ENCODE peak calls at places on chromosomes 1 and 21, in seven cellular contexts. One of them, this sample, is unnamed.

GRCh38 chr1:37995773-37996379 is 6.1 kb upstream of the SF3A3 start:
- DNase-seq in uterus: peak; percentile 95
- DNase-seq in kidney: peak; percentile 95
- DNase-seq in tibial nerve: peak; percentile 73
- DNase-seq in stomach: peak; percentile 51
- DNase-seq in fibroblast of lung: peak; percentile 96
- DNase-seq in fibroblast of the aortic adventitia: peak; percentile 93
- DNase-seq in this sample: no peak

GRCh38 chr1:243507001-243507671 is 251.3 kb downstream of the SDCCAG8 start:
- DNase-seq in stomach: no peak
- DNase-seq in uterus: no peak
- DNase-seq in kidney: no peak
- DNase-seq in fibroblast of the aortic adventitia: no peak
- DNase-seq in tibial nerve: no peak
- DNase-seq in fibroblast of lung: no peak
- DNase-seq in this sample: no peak

GRCh38 chr1:6646499-6647148 is 22.0 kb downstream of the THAP3 start:
- DNase-seq in uterus: no peak
- DNase-seq in stomach: peak; percentile 34
- DNase-seq in tibial nerve: no peak
- DNase-seq in fibroblast of lung: peak; percentile 71
- DNase-seq in fibroblast of the aortic adventitia: peak; percentile 69
- DNase-seq in kidney: no peak
- DNase-seq in this sample: no peak

GRCh38 chr1:211198111-211198510 is 61.1 kb upstream of the RCOR3 start:
- DNase-seq in uterus: no peak
- DNase-seq in fibroblast of the aortic adventitia: peak; percentile 67
- DNase-seq in stomach: no peak
- DNase-seq in tibial nerve: no peak
- DNase-seq in fibroblast of lung: peak; percentile 3
- DNase-seq in kidney: no peak
- DNase-seq in this sample: no peak

GRCh38 chr1:212752934-212753497 is 38.6 kb downstream of the NSL1 start:
- DNase-seq in tibial nerve: no peak
- DNase-seq in kidney: no peak
- DNase-seq in stomach: no peak
- DNase-seq in fibroblast of the aortic adventitia: peak; percentile 29
- DNase-seq in fibroblast of lung: peak; percentile 6
- DNase-seq in uterus: no peak
- DNase-seq in this sample: no peak

GRCh38 chr21:36156815-36157670 is at the start of gene DOP1B:
- DNase-seq in tibial nerve: no peak
- DNase-seq in kidney: peak; percentile 83
- DNase-seq in fibroblast of the aortic adventitia: no peak
- DNase-seq in uterus: no peak
- DNase-seq in fibroblast of lung: no peak
- DNase-seq in stomach: no peak
- DNase-seq in this sample: no peak

GRCh38 chr1:200862713-200863415 is 9.9 kb upstream of the GPR25 start:
- DNase-seq in stomach: no peak
- DNase-seq in fibroblast of the aortic adventitia: no peak
- DNase-seq in fibroblast of lung: no peak
- DNase-seq in kidney: no peak
- DNase-seq in uterus: no peak
- DNase-seq in tibial nerve: no peak
- DNase-seq in this sample: no peak

GRCh38 chr1:153399401-153400055 is 8.7 kb upstream of the S100A8 start:
- DNase-seq in tibial nerve: no peak
- DNase-seq in stomach: no peak
- DNase-seq in kidney: no peak
- DNase-seq in fibroblast of lung: no peak
- DNase-seq in fibroblast of the aortic adventitia: no peak
- DNase-seq in uterus: no peak
- DNase-seq in this sample: no peak

GRCh38 chr1:230072296-230072695 is 5.3 kb downstream of the GALNT2 start:
- DNase-seq in fibroblast of lung: no peak
- DNase-seq in fibroblast of the aortic adventitia: no peak
- DNase-seq in uterus: no peak
- DNase-seq in tibial nerve: no peak
- DNase-seq in kidney: no peak
- DNase-seq in stomach: peak; percentile 33
- DNase-seq in this sample: no peak

GRCh38 chr1:223393275-223394214 is at the start of gene CCDC185:
- DNase-seq in kidney: no peak
- DNase-seq in fibroblast of lung: no peak
- DNase-seq in uterus: no peak
- DNase-seq in tibial nerve: no peak
- DNase-seq in stomach: peak; percentile 40
- DNase-seq in fibroblast of the aortic adventitia: no peak
- DNase-seq in this sample: no peak
- H3K4me3 ChIP-seq in kidney: no peak within 1 kb of the TSS
- H3K4me3 ChIP-seq in fibroblast of lung: peak within 1 kb of the TSS; percentile 17
- H3K4me3 ChIP-seq in uterus: no peak within 1 kb of the TSS
- H3K4me3 ChIP-seq in tibial nerve: no peak within 1 kb of the TSS
- H3K4me3 ChIP-seq in stomach: peak within 1 kb of the TSS; percentile 39
- H3K4me3 ChIP-seq in fibroblast of the aortic adventitia: peak within 1 kb of the TSS; percentile 17
- H3K4me3 ChIP-seq in this sample: peak within 1 kb of the TSS; percentile 25

GRCh38 chr1:9061252-9061948 is 8.0 kb downstream of the SLC2A5 start:
- DNase-seq in fibroblast of the aortic adventitia: peak; percentile 25
- DNase-seq in tibial nerve: no peak
- DNase-seq in stomach: no peak
- DNase-seq in uterus: no peak
- DNase-seq in kidney: no peak
- DNase-seq in fibroblast of lung: no peak
- DNase-seq in this sample: no peak

GRCh38 chr1:9061949-9062555 is 7.4 kb downstream of the SLC2A5 start:
- DNase-seq in uterus: no peak
- DNase-seq in tibial nerve: no peak
- DNase-seq in stomach: no peak
- DNase-seq in kidney: no peak
- DNase-seq in fibroblast of the aortic adventitia: no peak
- DNase-seq in fibroblast of lung: peak; percentile 33
- DNase-seq in this sample: peak; percentile 11

GRCh38 chr1:9057851-9058250 is 11.6 kb downstream of the SLC2A5 start:
- DNase-seq in stomach: no peak
- DNase-seq in uterus: no peak
- DNase-seq in tibial nerve: no peak
- DNase-seq in fibroblast of the aortic adventitia: no peak
- DNase-seq in fibroblast of lung: no peak
- DNase-seq in kidney: no peak
- DNase-seq in this sample: no peak

GRCh38 chr1:9059944-9060744 is 9.3 kb downstream of the SLC2A5 start:
- DNase-seq in fibroblast of lung: no peak
- DNase-seq in stomach: no peak
- DNase-seq in fibroblast of the aortic adventitia: no peak
- DNase-seq in tibial nerve: no peak
- DNase-seq in kidney: no peak
- DNase-seq in uterus: no peak
- DNase-seq in this sample: no peak

GRCh38 chr1:9058465-9058864 is 11.0 kb downstream of the SLC2A5 start:
- DNase-seq in tibial nerve: no peak
- DNase-seq in stomach: no peak
- DNase-seq in fibroblast of lung: peak; percentile 41
- DNase-seq in fibroblast of the aortic adventitia: peak; percentile 23
- DNase-seq in uterus: no peak
- DNase-seq in kidney: no peak
- DNase-seq in this sample: no peak
- TF ChIP-seq CTCF in tibial nerve: no peak
- TF ChIP-seq CTCF in stomach: no peak
- TF ChIP-seq CTCF in fibroblast of lung: peak; percentile 48
- TF ChIP-seq CTCF in fibroblast of the aortic adventitia: peak; percentile 45
- TF ChIP-seq CTCF in uterus: no peak
- TF ChIP-seq CTCF in kidney: no peak
- TF ChIP-seq CTCF in this sample: no peak

GRCh38 chr21:31360717-31361116 is 16.7 kb upstream of the TIAM1 start:
- DNase-seq in tibial nerve: no peak
- DNase-seq in fibroblast of lung: no peak
- DNase-seq in kidney: no peak
- DNase-seq in uterus: no peak
- DNase-seq in stomach: no peak
- DNase-seq in fibroblast of the aortic adventitia: no peak
- DNase-seq in this sample: no peak

GRCh38 chr21:31366825-31367224 is 22.8 kb upstream of the TIAM1 start:
- DNase-seq in fibroblast of the aortic adventitia: peak; percentile 83
- DNase-seq in fibroblast of lung: peak; percentile 86
- DNase-seq in uterus: no peak
- DNase-seq in tibial nerve: no peak
- DNase-seq in stomach: peak; percentile 50
- DNase-seq in kidney: no peak
- DNase-seq in this sample: no peak

GRCh38 chr21:31364265-31364945 is 20.3 kb upstream of the TIAM1 start:
- DNase-seq in fibroblast of lung: no peak
- DNase-seq in uterus: no peak
- DNase-seq in kidney: no peak
- DNase-seq in tibial nerve: no peak
- DNase-seq in fibroblast of the aortic adventitia: no peak
- DNase-seq in stomach: no peak
- DNase-seq in this sample: no peak

GRCh38 chr21:31358148-31358547 is 14.1 kb upstream of the TIAM1 start:
- DNase-seq in tibial nerve: no peak
- DNase-seq in uterus: no peak
- DNase-seq in kidney: no peak
- DNase-seq in fibroblast of lung: no peak
- DNase-seq in fibroblast of the aortic adventitia: no peak
- DNase-seq in stomach: no peak
- DNase-seq in this sample: no peak

DNA sequence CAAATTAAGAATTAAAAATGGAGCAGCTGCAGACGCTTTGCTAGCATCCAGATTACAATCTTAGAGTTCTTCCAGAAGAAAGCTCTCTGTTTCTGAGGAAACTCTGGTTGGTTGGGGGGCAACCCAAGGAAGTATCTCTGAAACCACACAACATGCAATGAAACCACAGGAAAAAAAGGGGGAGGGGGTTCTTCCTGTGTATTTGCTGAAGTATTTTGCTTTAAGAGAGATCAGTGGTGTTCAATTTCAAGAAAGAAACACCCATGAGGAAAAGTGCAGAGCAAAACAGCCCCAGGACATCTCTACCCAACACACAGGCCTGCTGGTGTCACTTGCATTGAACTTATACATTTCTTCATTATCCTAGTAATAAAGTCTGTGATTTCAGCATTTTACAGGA is 19.7 kb upstream of the TIAM1 start:
- DNase-seq in uterus: no peak
- DNase-seq in fibroblast of lung: no peak
- DNase-seq in tibial nerve: no peak
- DNase-seq in fibroblast of the aortic adventitia: no peak
- DNase-seq in kidney: no peak
- DNase-seq in stomach: no peak
- DNase-seq in this sample: no peak
- H3K4me3 ChIP-seq in uterus: no peak overlapping the region
- H3K4me3 ChIP-seq in fibroblast of lung: no peak overlapping the region
- H3K4me3 ChIP-seq in tibial nerve: no peak overlapping the region
- H3K4me3 ChIP-seq in fibroblast of the aortic adventitia: no peak overlapping the region
- H3K4me3 ChIP-seq in kidney: no peak overlapping the region
- H3K4me3 ChIP-seq in stomach: no peak overlapping the region
- H3K4me3 ChIP-seq in this sample: no peak overlapping the region

GRCh38 chr1:182807907-182808306 is 18.3 kb downstream of the NPL start:
- DNase-seq in fibroblast of the aortic adventitia: no peak
- DNase-seq in uterus: no peak
- DNase-seq in stomach: no peak
- DNase-seq in fibroblast of lung: no peak
- DNase-seq in tibial nerve: no peak
- DNase-seq in kidney: no peak
- DNase-seq in this sample: no peak

GRCh38 chr1:182809414-182809957 is 19.9 kb downstream of the NPL start:
- DNase-seq in stomach: no peak
- DNase-seq in fibroblast of lung: no peak
- DNase-seq in fibroblast of the aortic adventitia: no peak
- DNase-seq in uterus: no peak
- DNase-seq in tibial nerve: no peak
- DNase-seq in kidney: no peak
- DNase-seq in this sample: no peak

GRCh38 chr1:182803846-182804245 is 14.3 kb downstream of the NPL start:
- DNase-seq in uterus: no peak
- DNase-seq in tibial nerve: no peak
- DNase-seq in stomach: no peak
- DNase-seq in fibroblast of lung: no peak
- DNase-seq in kidney: no peak
- DNase-seq in fibroblast of the aortic adventitia: no peak
- DNase-seq in this sample: no peak

GRCh38 chr1:182802006-182802798 is 12.6 kb downstream of the NPL start:
- DNase-seq in uterus: no peak
- DNase-seq in fibroblast of the aortic adventitia: no peak
- DNase-seq in fibroblast of lung: no peak
- DNase-seq in kidney: no peak
- DNase-seq in tibial nerve: no peak
- DNase-seq in stomach: no peak
- DNase-seq in this sample: no peak

GRCh38 chr1:182806015-182806678 is 16.6 kb downstream of the NPL start:
- DNase-seq in tibial nerve: no peak
- DNase-seq in kidney: no peak
- DNase-seq in uterus: no peak
- DNase-seq in fibroblast of lung: no peak
- DNase-seq in stomach: no peak
- DNase-seq in fibroblast of the aortic adventitia: no peak
- DNase-seq in this sample: no peak
- TF ChIP-seq CTCF in tibial nerve: no peak
- TF ChIP-seq CTCF in kidney: no peak
- TF ChIP-seq CTCF in uterus: no peak
- TF ChIP-seq CTCF in fibroblast of lung: no peak
- TF ChIP-seq CTCF in stomach: no peak
- TF ChIP-seq CTCF in fibroblast of the aortic adventitia: no peak
- TF ChIP-seq CTCF in this sample: no peak